ENCODE peak calls at places on chromosomes 5 and 9, in eight cellular contexts. K is T-helper 17 cell; W is NCI-H226; L is pancreas; Q is erythroblast; H is stimulated activated CD4-positive, alpha-beta T cell treated with anti-CD3 and anti-CD28 coated beads, Interleukin-4, amount 100 ng/mL, for 1 hour; C is adipocyte; P is H9. J is an unnamed sample.

GRCh38 chr5:72210913-72211670 is 103.8 kb downstream of the MAP1B start:
- DNase-seq in C (peak; percentile 79), W (peak; percentile 67), K (no peak), Q (peak; percentile 37), P (no peak), H (no peak), L (peak; percentile 54), J (no peak)

GRCh38 chr5:174110290-174110689 is 64.8 kb downstream of the NSG2 start:
- DNase-seq in Q (no peak), H (no peak), K (no peak), C (no peak), L (no peak), P (no peak), W (no peak), J (no peak)

GRCh38 chr5:86971034-86971511 is 296.6 kb upstream of the RASA1 start:
- DNase-seq in L (no peak), Q (no peak), P (no peak), W (peak; percentile 14), K (no peak), H (no peak), C (peak; percentile 24), J (no peak)

GRCh38 chr9:113380869-113381378 is 4.1 kb upstream of the HDHD3 start:
- DNase-seq in C (no peak), L (no peak), H (no peak), P (no peak), W (no peak), Q (no peak), K (no peak), J (no peak)

GRCh38 chr5:176770431-176770830 is 39.9 kb upstream of the UNC5A start:
- DNase-seq in P (peak; percentile 1), W (no peak), L (no peak), H (no peak), C (no peak), K (no peak), Q (no peak), J (no peak)

GRCh38 chr9:136031741-136032638 is 63.1 kb downstream of the NACC2 start:
- DNase-seq in L (no peak), C (peak; percentile 32), K (no peak), W (no peak), H (no peak), Q (no peak), P (no peak), J (no peak)

GRCh38 chr9:109588415-109588814 is 90.3 kb upstream of the PTPN3 start:
- DNase-seq in W (no peak), K (no peak), H (no peak), C (no peak), L (no peak), P (no peak), Q (no peak), J (no peak)

GRCh38 chr9:12766357-12766756 is 8.5 kb upstream of the LURAP1L start:
- DNase-seq in P (no peak), C (no peak), W (no peak), Q (no peak), K (no peak), L (no peak), H (no peak), J (no peak)

GRCh38 chr5:115398726-115399125 is 102.3 kb upstream of the CCDC112 start:
- DNase-seq in H (no peak), L (no peak), W (peak; percentile 76), Q (no peak), C (peak; percentile 92), P (no peak), K (no peak), J (no peak)

GRCh38 chr9:87799503-87799902 is 73.6 kb downstream of the CTSL start:
- DNase-seq in K (no peak), W (no peak), H (no peak), C (no peak), P (no peak), Q (no peak), L (no peak), J (no peak)

GRCh38 chr5:136001531-136001930 is 27.3 kb upstream of the TGFBI start:
- DNase-seq in P (no peak), L (no peak), K (no peak), W (no peak), C (peak; percentile 96), H (no peak), Q (no peak), J (no peak)

GRCh38 chr9:35107337-35108290 is 4.7 kb upstream of the STOML2 start:
- DNase-seq in W (no peak), C (no peak), P (no peak), K (no peak), H (no peak), L (peak; percentile 78), Q (no peak), J (no peak)

GRCh38 chr5:101429241-101429640 is 526.2 kb upstream of the ST8SIA4 start:
- DNase-seq in W (no peak), K (no peak), L (no peak), C (peak; percentile 69), Q (no peak), P (no peak), H (no peak), J (no peak)

GRCh38 chr5:116572375-116573278 is 2.0 kb downstream of the SEMA6A start:
- DNase-seq in C (peak; percentile 11), H (no peak), Q (no peak), P (no peak), L (peak; percentile 88), K (no peak), W (no peak), J (no peak)

GRCh38 chr5:14851597-14851996 is 20.0 kb downstream of the ANKH start:
- DNase-seq in P (no peak), W (no peak), H (no peak), K (no peak), Q (no peak), C (no peak), L (no peak), J (no peak)

GRCh38 chr9:125521462-125522327 is 185.3 kb downstream of the MAPKAP1 start:
- DNase-seq in H (no peak), Q (no peak), W (peak; percentile 89), C (peak; percentile 71), K (no peak), P (no peak), L (no peak), J (no peak)

GRCh38 chr5:143350790-143351603 is 52.5 kb downstream of the NR3C1 start:
- DNase-seq in K (no peak), L (no peak), H (no peak), C (peak; percentile 70), Q (no peak), W (peak; percentile 88), P (no peak), J (no peak)

GRCh38 chr5:132275367-132276220 is 18.1 kb downstream of the PDLIM4 start:
- DNase-seq in P (no peak), Q (no peak), W (no peak), L (no peak), H (no peak), K (no peak), C (no peak), J (no peak)